ENCODE peak calls at places on chromosomes 1 and 21, in five cellular contexts. J is fibroblast of the aortic adventitia; N is NAMALWA; F is activated CD4-positive, CD25-positive, alpha-beta regulatory T cell treated with anti-CD3 and anti-CD28 coated beads, Interleukin-2, amount 50 U/mL, for 16 hours; O is SW480. U is an unnamed sample.
A peak's percentile ranks its signal among the peaks of the same experiment; 100 is the strongest.

GRCh38 chr1:226676381-226676780 is 62.7 kb downstream of the ITPKB start:
- DNase-seq in F (no peak), J (peak; percentile 51), O (no peak), N (peak; percentile 70), U (no peak)

GRCh38 chr1:205976708-205977107 is 26.5 kb downstream of the RAB7B start:
- DNase-seq in J (peak; percentile 21), F (no peak), O (peak; percentile 23), N (no peak), U (peak; percentile 57)

GRCh38 chr1:223363057-223363855 is 720 bp downstream of the SUSD4 start:
- DNase-seq in F (no peak), O (peak; percentile 31), J (peak; percentile 25), N (no peak), U (no peak)

GRCh38 chr1:2417833-2418225 is 5.5 kb upstream of the PEX10 start:
- DNase-seq in F (no peak), J (no peak), N (no peak), O (no peak), U (no peak)

GRCh38 chr1:195946500-195946899 is 661.7 kb downstream of the KCNT2 start:
- DNase-seq in N (no peak), J (no peak), O (no peak), F (no peak), U (no peak)

GRCh38 chr21:28636988-28637691 is 355.5 kb downstream of the LTN1 start:
- DNase-seq in O (peak; percentile 14), J (peak; percentile 98), N (no peak), F (no peak), U (peak; percentile 1)

GRCh38 chr1:236301080-236301957 is 19.6 kb upstream of the ERO1B start:
- DNase-seq in J (no peak), O (no peak), F (no peak), N (no peak), U (no peak)

GRCh38 chr1:18373882-18374493 is 106.7 kb upstream of the KLHDC7A start:
- DNase-seq in N (peak; percentile 44), F (no peak), O (no peak), J (no peak), U (peak; percentile 39)

GRCh38 chr21:30146558-30147282 is 19.9 kb downstream of the CLDN17 start:
- DNase-seq in F (no peak), O (no peak), J (no peak), N (no peak), U (no peak)

GRCh38 chr1:41425369-41425768 is 59.1 kb downstream of the EDN2 start:
- DNase-seq in N (no peak), F (no peak), J (no peak), O (no peak), U (no peak)

GRCh38 chr1:59124166-59124565 is 172.7 kb upstream of the FGGY start:
- DNase-seq in F (no peak), N (no peak), O (no peak), J (peak; percentile 70), U (no peak)